ENCODE peak calls at places on chromosome 22, in six cellular contexts. One of them, this sample, is unnamed. For H3K36me3, the result is how much of the 10 kb centered on the place peaks cover.

GRCh38 chr22:24247011-24247507 is 2.2 kb upstream of the GGT5 start:
- DNase-seq in fibroblast of lung: peak
- DNase-seq in hepatocyte: no peak
- DNase-seq in endothelial cell of umbilical vein: no peak
- DNase-seq in spleen: peak
- DNase-seq in GM23338: no peak
- DNase-seq in this sample: peak

GRCh38 chr22:23152238-23153114 is 7.2 kb downstream of the RAB36 start:
- DNase-seq in fibroblast of lung: no peak
- DNase-seq in hepatocyte: no peak
- DNase-seq in endothelial cell of umbilical vein: no peak
- DNase-seq in spleen: peak
- DNase-seq in GM23338: no peak
- DNase-seq in this sample: peak

GRCh38 chr22:50150161-50151129 is 20.1 kb upstream of the PANX2 start:
- DNase-seq in fibroblast of lung: no peak
- DNase-seq in hepatocyte: no peak
- DNase-seq in endothelial cell of umbilical vein: no peak
- DNase-seq in spleen: no peak
- DNase-seq in GM23338: no peak
- DNase-seq in this sample: peak

GRCh38 chr22:34765115-34765514 is 300.8 kb upstream of the ISX start:
- DNase-seq in fibroblast of lung: no peak
- DNase-seq in hepatocyte: no peak
- DNase-seq in endothelial cell of umbilical vein: no peak
- DNase-seq in spleen: no peak
- DNase-seq in GM23338: no peak
- DNase-seq in this sample: no peak

GRCh38 chr22:44319685-44320084 is 6.9 kb upstream of the SHISAL1 start:
- DNase-seq in fibroblast of lung: no peak
- DNase-seq in hepatocyte: no peak
- DNase-seq in endothelial cell of umbilical vein: no peak
- DNase-seq in spleen: no peak
- DNase-seq in GM23338: no peak
- DNase-seq in this sample: no peak

GRCh38 chr22:45656577-45656976 is 15.1 kb upstream of the ATXN10 start:
- DNase-seq in fibroblast of lung: peak
- DNase-seq in hepatocyte: no peak
- DNase-seq in endothelial cell of umbilical vein: no peak
- DNase-seq in spleen: no peak
- DNase-seq in GM23338: no peak
- DNase-seq in this sample: no peak

GRCh38 chr22:29912605-29913398 is 29.8 kb downstream of the MTMR3 start:
- DNase-seq in fibroblast of lung: peak
- DNase-seq in hepatocyte: peak
- DNase-seq in endothelial cell of umbilical vein: no peak
- DNase-seq in spleen: no peak
- DNase-seq in GM23338: no peak
- DNase-seq in this sample: no peak

GRCh38 chr22:45709004-45709739 is 37.5 kb downstream of the ATXN10 start:
- DNase-seq in fibroblast of lung: peak
- DNase-seq in hepatocyte: no peak
- DNase-seq in endothelial cell of umbilical vein: peak
- DNase-seq in spleen: no peak
- DNase-seq in GM23338: no peak
- DNase-seq in this sample: no peak

GRCh38 chr22:31681625-31682345 is 19.8 kb upstream of the PISD start:
- DNase-seq in fibroblast of lung: peak
- DNase-seq in hepatocyte: no peak
- DNase-seq in endothelial cell of umbilical vein: no peak
- DNase-seq in spleen: no peak
- DNase-seq in GM23338: no peak
- DNase-seq in this sample: no peak

GRCh38 chr22:32815059-32815458 is 13.6 kb downstream of the TIMP3 start:
- DNase-seq in fibroblast of lung: no peak
- DNase-seq in hepatocyte: no peak
- DNase-seq in endothelial cell of umbilical vein: no peak
- DNase-seq in spleen: no peak
- DNase-seq in GM23338: no peak
- DNase-seq in this sample: no peak

GRCh38 chr22:24001314-24001713 is 3.9 kb downstream of the GSTT4 start:
- DNase-seq in fibroblast of lung: no peak
- DNase-seq in hepatocyte: no peak
- DNase-seq in endothelial cell of umbilical vein: no peak
- DNase-seq in spleen: no peak
- DNase-seq in GM23338: peak
- DNase-seq in this sample: peak

GRCh38 chr22:27801197-27801615 is 350 bp downstream of the MN1 start:
- DNase-seq in fibroblast of lung: no peak
- DNase-seq in hepatocyte: peak
- DNase-seq in endothelial cell of umbilical vein: peak
- DNase-seq in spleen: no peak
- DNase-seq in GM23338: peak
- DNase-seq in this sample: peak

GRCh38 chr22:49322861-49323622 is 504.6 kb downstream of the BRD1 start:
- DNase-seq in fibroblast of lung: no peak
- DNase-seq in hepatocyte: no peak
- DNase-seq in endothelial cell of umbilical vein: no peak
- DNase-seq in spleen: peak
- DNase-seq in GM23338: no peak
- DNase-seq in this sample: peak

GRCh38 chr22:44702479-44703219 is 645 bp downstream of the PRR5 start:
- DNase-seq in fibroblast of lung: peak
- DNase-seq in hepatocyte: peak
- DNase-seq in endothelial cell of umbilical vein: no peak
- DNase-seq in spleen: peak
- DNase-seq in GM23338: peak
- DNase-seq in this sample: peak

GRCh38 chr22:27792452-27793165 is 8.9 kb downstream of the MN1 start:
- DNase-seq in fibroblast of lung: no peak
- DNase-seq in hepatocyte: no peak
- DNase-seq in endothelial cell of umbilical vein: no peak
- DNase-seq in spleen: no peak
- DNase-seq in GM23338: no peak
- DNase-seq in this sample: no peak

GRCh38 chr22:43829904-43830851 is 18.1 kb upstream of the EFCAB6 start:
- DNase-seq in fibroblast of lung: peak
- DNase-seq in hepatocyte: peak
- DNase-seq in endothelial cell of umbilical vein: no peak
- DNase-seq in spleen: peak
- DNase-seq in GM23338: no peak
- DNase-seq in this sample: peak

GRCh38 chr22:36409911-36410756 is 22.4 kb upstream of the MYH9 start:
- DNase-seq in fibroblast of lung: peak
- DNase-seq in hepatocyte: peak
- DNase-seq in endothelial cell of umbilical vein: peak
- DNase-seq in spleen: peak
- DNase-seq in GM23338: peak
- DNase-seq in this sample: peak

GRCh38 chr22:18057568-18058209 is 20.1 kb upstream of the PEX26 start:
- DNase-seq in fibroblast of lung: peak
- DNase-seq in hepatocyte: peak
- DNase-seq in endothelial cell of umbilical vein: peak
- DNase-seq in spleen: peak
- DNase-seq in GM23338: no peak
- DNase-seq in this sample: no peak

GRCh38 chr22:38924197-38924952 is 33.0 kb upstream of the APOBEC3A start:
- DNase-seq in fibroblast of lung: peak
- DNase-seq in hepatocyte: peak
- DNase-seq in endothelial cell of umbilical vein: peak
- DNase-seq in spleen: no peak
- DNase-seq in GM23338: no peak
- DNase-seq in this sample: no peak

GRCh38 chr22:30833328-30833727 is 135.2 kb downstream of the MORC2 start:
- DNase-seq in fibroblast of lung: no peak
- DNase-seq in hepatocyte: no peak
- DNase-seq in endothelial cell of umbilical vein: no peak
- DNase-seq in spleen: no peak
- DNase-seq in GM23338: no peak
- DNase-seq in this sample: peak

DNA sequence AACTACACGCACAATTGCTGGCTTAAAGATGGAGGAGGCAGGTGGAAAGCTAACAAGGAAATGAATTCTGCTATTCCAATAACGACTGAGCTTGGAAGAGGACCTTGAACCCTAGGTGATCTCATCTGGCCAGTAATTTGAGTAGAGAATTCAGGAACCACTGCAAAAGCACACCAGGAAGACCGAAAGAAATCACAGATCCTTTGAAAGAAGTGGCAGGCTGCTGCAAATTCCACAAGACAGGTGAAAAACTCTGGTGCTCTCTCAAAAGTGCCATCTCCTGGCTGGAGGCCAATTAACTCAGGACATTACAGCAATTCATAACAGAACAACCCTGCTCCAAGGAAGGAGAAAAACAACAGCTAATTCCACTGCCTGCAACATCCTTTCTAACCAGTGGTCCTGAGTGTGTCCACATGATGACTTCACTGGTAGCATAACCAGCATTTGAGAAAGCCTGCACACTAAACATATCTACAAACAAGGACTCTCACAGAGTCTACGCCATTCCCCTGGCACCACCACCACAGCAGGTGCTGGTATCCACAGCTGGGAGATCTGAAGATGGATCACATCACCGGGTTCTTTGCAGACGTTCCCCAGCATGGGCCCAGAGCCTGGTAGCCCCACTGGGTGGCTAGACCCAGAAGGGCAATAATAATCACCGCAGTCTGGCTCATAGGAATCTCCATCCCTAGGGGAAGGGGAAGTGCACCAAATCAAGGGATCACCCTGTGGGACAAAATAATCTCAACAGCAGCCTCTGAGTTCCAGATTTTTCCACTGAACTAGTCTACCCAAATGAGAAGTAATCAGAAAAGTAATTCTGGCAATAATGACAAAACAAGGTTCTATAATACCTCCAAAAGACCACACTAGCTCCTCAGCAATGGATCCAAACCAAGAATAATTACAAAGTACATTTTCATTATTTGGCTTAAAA is 44.9 kb upstream of the CLTCL1 start:
- DNase-seq in fibroblast of lung: no peak
- DNase-seq in hepatocyte: no peak
- DNase-seq in endothelial cell of umbilical vein: no peak
- DNase-seq in spleen: no peak
- DNase-seq in GM23338: no peak
- DNase-seq in this sample: no peak
- H3K36me3 ChIP-seq in fibroblast of lung: under half
- H3K36me3 ChIP-seq in hepatocyte: under half
- H3K36me3 ChIP-seq in endothelial cell of umbilical vein: under half
- H3K36me3 ChIP-seq in spleen: half or more
- H3K36me3 ChIP-seq in GM23338: under half
- H3K36me3 ChIP-seq in this sample: under half

GRCh38 chr22:41132555-41132954 is 40.2 kb downstream of the EP300 start:
- DNase-seq in fibroblast of lung: no peak
- DNase-seq in hepatocyte: no peak
- DNase-seq in endothelial cell of umbilical vein: no peak
- DNase-seq in spleen: no peak
- DNase-seq in GM23338: no peak
- DNase-seq in this sample: no peak

GRCh38 chr22:41128606-41129005 is 36.2 kb downstream of the EP300 start:
- DNase-seq in fibroblast of lung: no peak
- DNase-seq in hepatocyte: no peak
- DNase-seq in endothelial cell of umbilical vein: no peak
- DNase-seq in spleen: no peak
- DNase-seq in GM23338: no peak
- DNase-seq in this sample: no peak

GRCh38 chr22:41124086-41124485 is 31.7 kb downstream of the EP300 start:
- DNase-seq in fibroblast of lung: no peak
- DNase-seq in hepatocyte: no peak
- DNase-seq in endothelial cell of umbilical vein: no peak
- DNase-seq in spleen: no peak
- DNase-seq in GM23338: no peak
- DNase-seq in this sample: no peak

GRCh38 chr22:41123151-41123550 is 30.8 kb downstream of the EP300 start:
- DNase-seq in fibroblast of lung: no peak
- DNase-seq in hepatocyte: no peak
- DNase-seq in endothelial cell of umbilical vein: peak
- DNase-seq in spleen: no peak
- DNase-seq in GM23338: no peak
- DNase-seq in this sample: no peak

GRCh38 chr22:41127447-41127846 is 35.1 kb downstream of the EP300 start:
- DNase-seq in fibroblast of lung: no peak
- DNase-seq in hepatocyte: no peak
- DNase-seq in endothelial cell of umbilical vein: no peak
- DNase-seq in spleen: peak
- DNase-seq in GM23338: no peak
- DNase-seq in this sample: no peak
- H3K36me3 ChIP-seq in fibroblast of lung: under half
- H3K36me3 ChIP-seq in hepatocyte: under half
- H3K36me3 ChIP-seq in endothelial cell of umbilical vein: under half
- H3K36me3 ChIP-seq in spleen: half or more
- H3K36me3 ChIP-seq in GM23338: half or more
- H3K36me3 ChIP-seq in this sample: under half

GRCh38 chr22:19139974-19140373 is 4.5 kb downstream of the ESS2 start:
- DNase-seq in fibroblast of lung: no peak
- DNase-seq in hepatocyte: no peak
- DNase-seq in endothelial cell of umbilical vein: no peak
- DNase-seq in spleen: peak
- DNase-seq in GM23338: no peak
- DNase-seq in this sample: no peak
- H3K36me3 ChIP-seq in fibroblast of lung: under half
- H3K36me3 ChIP-seq in hepatocyte: under half
- H3K36me3 ChIP-seq in endothelial cell of umbilical vein: half or more
- H3K36me3 ChIP-seq in spleen: half or more
- H3K36me3 ChIP-seq in GM23338: under half
- H3K36me3 ChIP-seq in this sample: under half

GRCh38 chr22:21606775-21607174 is 23.0 kb downstream of the YDJC start:
- DNase-seq in fibroblast of lung: no peak
- DNase-seq in hepatocyte: no peak
- DNase-seq in endothelial cell of umbilical vein: no peak
- DNase-seq in spleen: no peak
- DNase-seq in GM23338: no peak
- DNase-seq in this sample: no peak

GRCh38 chr22:21615731-21616130 is 14.1 kb downstream of the YDJC start:
- DNase-seq in fibroblast of lung: no peak
- DNase-seq in hepatocyte: no peak
- DNase-seq in endothelial cell of umbilical vein: no peak
- DNase-seq in spleen: no peak
- DNase-seq in GM23338: no peak
- DNase-seq in this sample: no peak

GRCh38 chr22:21612858-21613257 is 17.0 kb downstream of the YDJC start:
- DNase-seq in fibroblast of lung: no peak
- DNase-seq in hepatocyte: no peak
- DNase-seq in endothelial cell of umbilical vein: no peak
- DNase-seq in spleen: no peak
- DNase-seq in GM23338: peak
- DNase-seq in this sample: peak

GRCh38 chr22:21613553-21614233 is 16.1 kb downstream of the YDJC start:
- DNase-seq in fibroblast of lung: no peak
- DNase-seq in hepatocyte: no peak
- DNase-seq in endothelial cell of umbilical vein: no peak
- DNase-seq in spleen: no peak
- DNase-seq in GM23338: no peak
- DNase-seq in this sample: peak

GRCh38 chr22:21611210-21611977 is 18.4 kb downstream of the YDJC start:
- DNase-seq in fibroblast of lung: no peak
- DNase-seq in hepatocyte: no peak
- DNase-seq in endothelial cell of umbilical vein: no peak
- DNase-seq in spleen: no peak
- DNase-seq in GM23338: no peak
- DNase-seq in this sample: peak
- H3K36me3 ChIP-seq in fibroblast of lung: under half
- H3K36me3 ChIP-seq in hepatocyte: under half
- H3K36me3 ChIP-seq in endothelial cell of umbilical vein: under half
- H3K36me3 ChIP-seq in spleen: half or more
- H3K36me3 ChIP-seq in GM23338: under half
- H3K36me3 ChIP-seq in this sample: under half